ENCODE peak calls at places on chromosome 1, in nine cellular contexts. M is fibroblast of lung; T is NCI-H2081; N is pancreas; S is neural crest cell; L is cardiac septum; F is retina; V is stimulated activated CD8-positive, alpha-beta memory T cell treated with anti-CD3 and anti-CD28 coated beads, Interleukin-4, amount 100 ng/mL, for 24 hours; B is stomach. D is an unnamed sample.

GRCh38 chr1:67605209-67605780 is 79.7 kb upstream of the GADD45A start:
- DNase-seq in M (no peak), T (no peak), N (no peak), S (no peak), L (peak; percentile 59), F (peak; percentile 20), V (no peak), B (no peak), D (no peak)

GRCh38 chr1:99266731-99267130 is 2.4 kb downstream of the PLPPR4 start:
- DNase-seq in M (peak; percentile 93), T (no peak), N (no peak), S (no peak), L (no peak), F (no peak), V (no peak), B (no peak), D (no peak)

GRCh38 chr1:234884006-234884405 is 244.6 kb downstream of the TOMM20 start:
- DNase-seq in M (no peak), T (no peak), N (no peak), S (no peak), L (no peak), F (no peak), V (no peak), B (no peak), D (no peak)

GRCh38 chr1:27666294-27666693 is 5.7 kb downstream of the IFI6 start:
- DNase-seq in M (no peak), T (no peak), N (no peak), S (no peak), L (no peak), F (no peak), V (no peak), B (no peak), D (no peak)

GRCh38 chr1:67679691-67680090 is 5.3 kb upstream of the GADD45A start:
- DNase-seq in M (peak; percentile 61), T (no peak), N (no peak), S (no peak), L (no peak), F (no peak), V (no peak), B (no peak), D (no peak)

GRCh38 chr1:16110884-16111283 is 37.4 kb upstream of the FAM131C start:
- DNase-seq in M (no peak), T (no peak), N (no peak), S (no peak), L (no peak), F (no peak), V (no peak), B (no peak), D (no peak)

GRCh38 chr1:155981266-155982088 is 3.1 kb upstream of the ARHGEF2 start:
- DNase-seq in M (peak; percentile 78), T (no peak), N (no peak), S (no peak), L (peak; percentile 54), F (peak; percentile 20), V (no peak), B (no peak), D (no peak)

GRCh38 chr1:44485229-44485932 is 80.3 kb downstream of the RNF220 start:
- DNase-seq in M (peak; percentile 88), T (peak; percentile 42), N (no peak), S (no peak), L (no peak), F (no peak), V (no peak), B (no peak), D (no peak)

GRCh38 chr1:23470282-23471070 is 13.5 kb downstream of the ASAP3 start:
- DNase-seq in M (peak; percentile 91), T (no peak), N (no peak), S (no peak), L (no peak), F (no peak), V (no peak), B (no peak), D (no peak)

GRCh38 chr1:116841569-116842364 is 67.9 kb upstream of the PTGFRN start:
- DNase-seq in M (no peak), T (no peak), N (no peak), S (no peak), L (no peak), F (no peak), V (no peak), B (no peak), D (no peak)

GRCh38 chr1:157937743-157938142 is 55.7 kb upstream of the KIRREL1 start:
- DNase-seq in M (no peak), T (no peak), N (no peak), S (no peak), L (no peak), F (no peak), V (no peak), B (no peak), D (no peak)

GRCh38 chr1:12171206-12172041 is 4.6 kb downstream of the TNFRSF1B start:
- DNase-seq in M (no peak), T (no peak), N (no peak), S (no peak), L (no peak), F (no peak), V (no peak), B (no peak), D (no peak)

GRCh38 chr1:3454811-3455618 is 550 bp downstream of the ARHGEF16 start:
- DNase-seq in M (no peak), T (no peak), N (peak; percentile 75), S (peak; percentile 68), L (no peak), F (peak; percentile 23), V (no peak), B (peak; percentile 62), D (no peak)

GRCh38 chr1:38944547-38944946 is 2.9 kb upstream of the RHBDL2 start:
- DNase-seq in M (no peak), T (no peak), N (no peak), S (no peak), L (no peak), F (no peak), V (no peak), B (no peak), D (no peak)

GRCh38 chr1:74222701-74223100 is 12.5 kb upstream of the TNNI3K start:
- DNase-seq in M (peak; percentile 5), T (no peak), N (no peak), S (no peak), L (no peak), F (no peak), V (no peak), B (no peak), D (no peak)

GRCh38 chr1:26530898-26531598 is 1.5 kb downstream of the RPS6KA1 start:
- DNase-seq in M (peak; percentile 72), T (peak; percentile 63), N (peak; percentile 80), S (no peak), L (no peak), F (peak; percentile 7), V (no peak), B (peak; percentile 81), D (peak; percentile 88)

GRCh38 chr1:87399264-87399663 is 70.6 kb downstream of the LMO4 start:
- DNase-seq in M (peak; percentile 55), T (peak; percentile 33), N (no peak), S (no peak), L (no peak), F (no peak), V (no peak), B (no peak), D (peak; percentile 74)

GRCh38 chr1:169368406-169368769 is 393 bp downstream of the BLZF1 start:
- DNase-seq in M (peak; percentile 23), T (no peak), N (no peak), S (peak; percentile 5), L (no peak), F (no peak), V (no peak), B (peak; percentile 26), D (no peak)

GRCh38 chr1:157448666-157449065 is 103.6 kb downstream of the FCRL5 start:
- DNase-seq in M (no peak), T (no peak), N (no peak), S (no peak), L (no peak), F (no peak), V (no peak), B (no peak), D (no peak)

GRCh38 chr1:245694476-245695195 is 539.9 kb downstream of the KIF26B start:
- DNase-seq in M (no peak), T (no peak), N (no peak), S (no peak), L (peak; percentile 70), F (peak; percentile 60), V (no peak), B (no peak), D (no peak)

GRCh38 chr1:7770939-7771672 is at the start of gene VAMP3:
- DNase-seq in M (peak; percentile 67), T (peak; percentile 69), N (peak; percentile 92), S (peak; percentile 78), L (peak; percentile 96), F (peak; percentile 77), V (peak; percentile 77), B (peak; percentile 92), D (peak; percentile 75)

GRCh38 chr1:201443747-201444146 is 22.2 kb upstream of the TNNI1 start:
- DNase-seq in M (no peak), T (no peak), N (no peak), S (no peak), L (no peak), F (no peak), V (no peak), B (no peak), D (no peak)

GRCh38 chr1:114153621-114154145 is at the start of gene SYT6:
- DNase-seq in M (no peak), T (no peak), N (no peak), S (peak; percentile 4), L (no peak), F (peak; percentile 64), V (no peak), B (no peak), D (peak; percentile 18)

GRCh38 chr1:169363046-169363756 is 4.4 kb downstream of the NME7 start:
- DNase-seq in M (peak; percentile 97), T (no peak), N (no peak), S (no peak), L (no peak), F (no peak), V (peak; percentile 6), B (no peak), D (no peak)

GRCh38 chr1:183792300-183792699 is 12.6 kb upstream of the RGL1 start:
- DNase-seq in M (no peak), T (no peak), N (no peak), S (no peak), L (no peak), F (no peak), V (no peak), B (no peak), D (no peak)

GRCh38 chr1:163877016-163877415 is 555.3 kb downstream of the NUF2 start:
- DNase-seq in M (peak; percentile 27), T (no peak), N (no peak), S (no peak), L (no peak), F (no peak), V (no peak), B (no peak), D (no peak)

GRCh38 chr1:53343831-53344668 is 16.2 kb upstream of the LRP8 start:
- DNase-seq in M (peak; percentile 18), T (no peak), N (no peak), S (no peak), L (no peak), F (no peak), V (no peak), B (peak; percentile 9), D (no peak)

GRCh38 chr1:167666416-167666815 is 36.4 kb downstream of the RCSD1 start:
- DNase-seq in M (peak; percentile 50), T (no peak), N (no peak), S (no peak), L (peak; percentile 74), F (no peak), V (no peak), B (no peak), D (no peak)

GRCh38 chr1:26279598-26280332 is at the start of gene SH3BGRL3:
- DNase-seq in M (peak; percentile 85), T (peak; percentile 69), N (peak; percentile 92), S (peak; percentile 66), L (peak; percentile 96), F (peak; percentile 94), V (peak; percentile 77), B (peak; percentile 93), D (peak; percentile 78)

GRCh38 chr1:224733021-224733911 is 117.1 kb downstream of the CNIH3 start:
- DNase-seq in M (peak; percentile 47), T (no peak), N (no peak), S (no peak), L (no peak), F (peak; percentile 35), V (no peak), B (no peak), D (peak; percentile 37)

GRCh38 chr1:5239911-5240310 is 585.5 kb downstream of the AJAP1 start:
- DNase-seq in M (no peak), T (no peak), N (no peak), S (no peak), L (no peak), F (no peak), V (no peak), B (no peak), D (no peak)